ENCODE peak calls at places on chromosomes 13 and 19, in eight cellular contexts. T is ovary; Q is ascending aorta; S is CD8-positive, alpha-beta T cell; B is left ventricle myocardium inferior; J is SJSA1; R is CD4-positive, CD25-positive, alpha-beta regulatory T cell; F is uterus. M is an unnamed sample.

GRCh38 chr13:83214452-83214851 is 667.8 kb downstream of the SLITRK1 start:
- DNase-seq in J (no peak), S (no peak), R (no peak), Q (no peak), B (no peak), F (no peak), T (no peak), M (no peak)

GRCh38 chr13:90686438-90686837 is 661.0 kb upstream of the MIR17HG start:
- DNase-seq in S (no peak), J (no peak), B (no peak), Q (no peak), R (no peak), T (no peak), F (no peak), M (no peak)

GRCh38 chr19:4061178-4061682 is 5.5 kb downstream of the ZBTB7A start:
- DNase-seq in S (no peak), J (no peak), T (peak; percentile 67), R (no peak), Q (peak; percentile 91), F (peak; percentile 84), B (peak; percentile 85), M (no peak)

GRCh38 chr13:113904411-113904810 is 40.5 kb upstream of the GAS6 start:
- DNase-seq in S (no peak), F (peak; percentile 68), R (peak; percentile 33), Q (peak; percentile 72), T (no peak), J (peak; percentile 58), B (peak; percentile 64), M (no peak)

GRCh38 chr13:112972867-112973576 is 4.0 kb downstream of the MCF2L start:
- DNase-seq in R (no peak), Q (no peak), S (no peak), F (no peak), B (peak; percentile 33), J (no peak), T (no peak), M (no peak)

GRCh38 chr13:112893570-112894422 is 75.2 kb upstream of the MCF2L start:
- DNase-seq in B (no peak), Q (no peak), J (no peak), R (peak; percentile 27), T (peak; percentile 57), S (no peak), F (no peak), M (no peak)

GRCh38 chr19:45630463-45630862 is 8.7 kb downstream of the EML2 start:
- DNase-seq in Q (no peak), B (no peak), R (peak; percentile 47), S (no peak), T (no peak), F (no peak), J (peak; percentile 95), M (no peak)

GRCh38 chr19:30231408-30232318 is 140.5 kb upstream of the ZNF536 start:
- DNase-seq in J (no peak), T (no peak), S (no peak), F (no peak), Q (no peak), R (no peak), B (no peak), M (no peak)

GRCh38 chr19:42121666-42122069 is 10.6 kb downstream of the POU2F2 start:
- DNase-seq in T (no peak), Q (peak; percentile 73), R (peak; percentile 87), S (peak; percentile 62), B (peak; percentile 53), F (no peak), J (peak; percentile 86), M (peak; percentile 15)

GRCh38 chr19:41154060-41154459 is 39.0 kb upstream of the CYP2S1 start:
- DNase-seq in R (no peak), B (no peak), J (no peak), T (no peak), F (no peak), Q (no peak), S (no peak), M (no peak)

GRCh38 chr13:44068169-44068568 is 188.5 kb downstream of the LACC1 start:
- DNase-seq in B (no peak), J (no peak), S (no peak), F (no peak), T (no peak), R (no peak), Q (no peak), M (no peak)

GRCh38 chr13:44732503-44733098 is 156.5 kb upstream of the TSC22D1 start:
- DNase-seq in S (no peak), J (no peak), B (no peak), Q (no peak), F (no peak), T (no peak), R (no peak), M (no peak)

GRCh38 chr13:110756268-110756667 is 42.8 kb downstream of the ING1 start:
- DNase-seq in Q (no peak), R (no peak), B (no peak), T (no peak), J (peak; percentile 86), F (no peak), S (no peak), M (no peak)

GRCh38 chr19:52522555-52522954 is 4.9 kb upstream of the ZNF808 start:
- DNase-seq in R (no peak), S (no peak), J (no peak), T (no peak), B (no peak), F (no peak), Q (no peak), M (no peak)

GRCh38 chr13:64847767-64848166 is 2382.4 kb downstream of the PCDH9 start:
- DNase-seq in R (no peak), F (no peak), J (no peak), T (no peak), Q (no peak), B (no peak), S (no peak), M (no peak)

GRCh38 chr13:109816979-109817275 is 30.5 kb upstream of the IRS2 start:
- DNase-seq in S (no peak), Q (no peak), T (no peak), J (no peak), B (no peak), R (no peak), F (no peak), M (no peak)

GRCh38 chr13:111902726-111903125 is 164.2 kb upstream of the SOX1 start:
- DNase-seq in R (no peak), B (no peak), S (no peak), J (no peak), Q (no peak), F (no peak), T (no peak), M (no peak)

GRCh38 chr13:99275093-99275469 is 16.9 kb upstream of the GPR18 start:
- DNase-seq in R (peak; percentile 55), Q (no peak), S (peak; percentile 22), J (no peak), B (no peak), T (no peak), F (no peak), M (peak; percentile 33)

GRCh38 chr13:34174671-34175145 is 356.8 kb downstream of the RFC3 start:
- DNase-seq in J (no peak), F (no peak), Q (no peak), B (no peak), R (no peak), T (no peak), S (no peak), M (no peak)

GRCh38 chr19:4376991-4377781 is 23.2 kb downstream of the SH3GL1 start:
- DNase-seq in T (no peak), S (no peak), F (peak; percentile 18), B (no peak), J (no peak), Q (no peak), R (no peak), M (no peak)

GRCh38 chr19:35903550-35904179 is 1.3 kb downstream of the HCST start:
- DNase-seq in J (peak; percentile 28), F (peak; percentile 40), Q (peak; percentile 90), S (peak; percentile 87), B (peak; percentile 72), T (peak; percentile 67), R (peak; percentile 98), M (peak; percentile 86)

DNA sequence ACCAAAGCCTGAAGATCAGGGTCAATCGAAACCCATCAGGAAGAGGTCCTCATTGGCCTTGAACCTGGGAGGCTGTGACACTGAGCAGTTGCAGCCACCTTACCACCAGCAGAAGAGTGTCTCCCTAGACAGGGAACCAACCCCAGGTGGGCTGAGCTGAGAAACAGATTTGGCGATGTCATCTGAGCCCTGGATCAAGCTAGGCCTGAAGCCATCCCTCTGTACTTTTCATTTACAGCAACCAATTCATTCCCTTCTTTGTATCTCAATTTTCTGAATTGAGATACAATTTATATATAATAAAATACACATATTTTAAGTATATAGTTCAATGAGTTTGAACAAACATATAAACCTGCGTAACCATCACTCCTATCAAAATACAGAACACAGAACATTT is 14.6 kb downstream of the RHPN2 start:
- DNase-seq in F (no peak), R (no peak), J (no peak), T (no peak), Q (no peak), B (no peak), S (no peak), M (no peak)
- H3K4me1 ChIP-seq in F (no peaks in the 10 kb centered on the region), R (no peaks in the 10 kb centered on the region), J (peaks cover 12% of the 10 kb centered on the region), T (no peaks in the 10 kb centered on the region), Q (no peaks in the 10 kb centered on the region), B (peaks cover 3% of the 10 kb centered on the region), S (no peaks in the 10 kb centered on the region), M (no peaks in the 10 kb centered on the region)

GRCh38 chr13:40973409-40973808 is 45.7 kb downstream of the ELF1 start:
- DNase-seq in R (no peak), T (no peak), S (no peak), J (no peak), F (no peak), Q (no peak), B (no peak), M (no peak)

GRCh38 chr13:40968416-40969000 is 50.6 kb downstream of the ELF1 start:
- DNase-seq in R (no peak), T (no peak), S (no peak), Q (no peak), J (no peak), F (no peak), B (no peak), M (no peak)

GRCh38 chr13:40969169-40969901 is 49.8 kb downstream of the ELF1 start:
- DNase-seq in T (no peak), J (no peak), R (peak; percentile 59), B (no peak), F (no peak), S (no peak), Q (no peak), M (no peak)

GRCh38 chr13:40970803-40971202 is 48.3 kb downstream of the ELF1 start:
- DNase-seq in B (no peak), S (no peak), J (no peak), Q (no peak), F (no peak), T (no peak), R (no peak), M (no peak)

GRCh38 chr13:40971321-40971720 is 47.8 kb downstream of the ELF1 start:
- DNase-seq in Q (no peak), R (no peak), T (no peak), S (no peak), F (no peak), J (no peak), B (no peak), M (no peak)
- H3K4me1 ChIP-seq in Q (peaks cover 55% of the 10 kb centered on the region), R (peaks cover 90% of the 10 kb centered on the region), T (peaks cover 5% of the 10 kb centered on the region), S (peaks cover 97% of the 10 kb centered on the region), F (no peaks in the 10 kb centered on the region), J (no peaks in the 10 kb centered on the region), B (peaks cover 99% of the 10 kb centered on the region), M (peaks cover 88% of the 10 kb centered on the region)

GRCh38 chr19:55254625-55254977 is 4.2 kb downstream of the PPP6R1 start:
- DNase-seq in T (no peak), R (no peak), J (no peak), B (no peak), S (no peak), F (no peak), Q (no peak), M (no peak)
- H3K4me1 ChIP-seq in T (peaks cover 15% of the 10 kb centered on the region), R (peaks cover 83% of the 10 kb centered on the region), J (peaks cover 13% of the 10 kb centered on the region), B (peaks cover 90% of the 10 kb centered on the region), S (peaks cover 72% of the 10 kb centered on the region), F (peaks cover 6% of the 10 kb centered on the region), Q (peaks cover 19% of the 10 kb centered on the region), M (peaks cover 73% of the 10 kb centered on the region)

GRCh38 chr13:52835071-52835793 is 13.2 kb downstream of the PCDH8 start:
- DNase-seq in S (no peak), Q (no peak), J (no peak), F (no peak), B (no peak), R (no peak), T (no peak), M (no peak)
- H3K4me1 ChIP-seq in S (no peaks in the 10 kb centered on the region), Q (no peaks in the 10 kb centered on the region), J (peaks cover 3% of the 10 kb centered on the region), F (no peaks in the 10 kb centered on the region), B (no peaks in the 10 kb centered on the region), R (no peaks in the 10 kb centered on the region), T (no peaks in the 10 kb centered on the region), M (no peaks in the 10 kb centered on the region)

M was measured in naive thymus-derived CD4-positive, alpha-beta T cell.